ENCODE peak calls at places on chromosomes 13 and 19, in six cellular contexts. One of them, this sample, is unnamed. For H3K4me1 and H3K36me3, the result is how much of the 10 kb centered on the place peaks cover.

GRCh38 chr19:45159971-45160324 is 834 bp downstream of the NKPD1 start:
- DNase-seq in sigmoid colon: no peak
- DNase-seq in thoracic aorta: no peak
- DNase-seq in breast epithelium: no peak
- DNase-seq in esophagus squamous epithelium: no peak
- DNase-seq in GM23338: no peak
- DNase-seq in this sample: no peak

GRCh38 chr19:22422220-22422619 is at the start of gene ZNF98:
- DNase-seq in sigmoid colon: peak
- DNase-seq in thoracic aorta: no peak
- DNase-seq in breast epithelium: peak
- DNase-seq in GM23338: no peak
- DNase-seq in esophagus squamous epithelium: no peak
- DNase-seq in this sample: peak

GRCh38 chr13:29858667-29859066 is 8.2 kb upstream of the UBL3 start:
- DNase-seq in sigmoid colon: no peak
- DNase-seq in breast epithelium: no peak
- DNase-seq in esophagus squamous epithelium: no peak
- DNase-seq in GM23338: no peak
- DNase-seq in thoracic aorta: no peak
- DNase-seq in this sample: no peak

GRCh38 chr13:89066868-89067466 is 1395.8 kb downstream of the SLITRK5 start:
- DNase-seq in GM23338: peak
- DNase-seq in esophagus squamous epithelium: no peak
- DNase-seq in sigmoid colon: no peak
- DNase-seq in thoracic aorta: no peak
- DNase-seq in breast epithelium: no peak
- DNase-seq in this sample: peak

GRCh38 chr13:42906257-42906656 is 85.8 kb downstream of the EPSTI1 start:
- DNase-seq in breast epithelium: no peak
- DNase-seq in thoracic aorta: no peak
- DNase-seq in esophagus squamous epithelium: no peak
- DNase-seq in sigmoid colon: no peak
- DNase-seq in GM23338: no peak
- DNase-seq in this sample: no peak

GRCh38 chr13:112903071-112903577 is 65.9 kb upstream of the MCF2L start:
- DNase-seq in GM23338: no peak
- DNase-seq in sigmoid colon: peak
- DNase-seq in breast epithelium: no peak
- DNase-seq in thoracic aorta: no peak
- DNase-seq in esophagus squamous epithelium: no peak
- DNase-seq in this sample: no peak

GRCh38 chr19:49335071-49335783 is at the start of gene CD37:
- DNase-seq in breast epithelium: peak
- DNase-seq in sigmoid colon: no peak
- DNase-seq in thoracic aorta: no peak
- DNase-seq in esophagus squamous epithelium: no peak
- DNase-seq in GM23338: no peak
- DNase-seq in this sample: no peak

GRCh38 chr19:16376241-16376640 is 51.6 kb downstream of the KLF2 start:
- DNase-seq in sigmoid colon: no peak
- DNase-seq in breast epithelium: no peak
- DNase-seq in thoracic aorta: no peak
- DNase-seq in esophagus squamous epithelium: no peak
- DNase-seq in GM23338: no peak
- DNase-seq in this sample: no peak

GRCh38 chr19:14369399-14370168 is 11.7 kb upstream of the ADGRE5 start:
- DNase-seq in thoracic aorta: no peak
- DNase-seq in GM23338: no peak
- DNase-seq in breast epithelium: peak
- DNase-seq in esophagus squamous epithelium: no peak
- DNase-seq in sigmoid colon: no peak
- DNase-seq in this sample: peak

GRCh38 chr19:34475026-34475974 is 6.3 kb upstream of the WTIP start:
- DNase-seq in breast epithelium: no peak
- DNase-seq in sigmoid colon: no peak
- DNase-seq in thoracic aorta: no peak
- DNase-seq in GM23338: no peak
- DNase-seq in esophagus squamous epithelium: no peak
- DNase-seq in this sample: no peak

GRCh38 chr19:280541-281007 is 10.6 kb downstream of the PLPP2 start:
- DNase-seq in esophagus squamous epithelium: no peak
- DNase-seq in GM23338: peak
- DNase-seq in sigmoid colon: no peak
- DNase-seq in thoracic aorta: no peak
- DNase-seq in breast epithelium: no peak
- DNase-seq in this sample: no peak

GRCh38 chr13:98476106-98476505 is 100.8 kb downstream of the STK24 start:
- DNase-seq in esophagus squamous epithelium: no peak
- DNase-seq in sigmoid colon: no peak
- DNase-seq in breast epithelium: no peak
- DNase-seq in thoracic aorta: no peak
- DNase-seq in GM23338: peak
- DNase-seq in this sample: peak

GRCh38 chr19:2231621-2232221 is 4.4 kb downstream of the PLEKHJ1 start:
- DNase-seq in breast epithelium: no peak
- DNase-seq in esophagus squamous epithelium: no peak
- DNase-seq in sigmoid colon: no peak
- DNase-seq in thoracic aorta: no peak
- DNase-seq in GM23338: no peak
- DNase-seq in this sample: no peak

GRCh38 chr13:108728370-108728769 is 99.0 kb downstream of the MYO16 start:
- DNase-seq in sigmoid colon: no peak
- DNase-seq in esophagus squamous epithelium: no peak
- DNase-seq in thoracic aorta: no peak
- DNase-seq in GM23338: peak
- DNase-seq in breast epithelium: no peak
- DNase-seq in this sample: no peak

GRCh38 chr19:56839665-56840451 is 668 bp downstream of the PEG3 start:
- DNase-seq in thoracic aorta: peak
- DNase-seq in esophagus squamous epithelium: peak
- DNase-seq in GM23338: no peak
- DNase-seq in sigmoid colon: peak
- DNase-seq in breast epithelium: peak
- DNase-seq in this sample: peak

GRCh38 chr13:24905242-24905641 is 141.3 kb downstream of the RNF17 start:
- DNase-seq in thoracic aorta: no peak
- DNase-seq in breast epithelium: no peak
- DNase-seq in GM23338: no peak
- DNase-seq in esophagus squamous epithelium: no peak
- DNase-seq in sigmoid colon: no peak
- DNase-seq in this sample: peak

GRCh38 chr13:24906268-24906667 is 142.3 kb downstream of the RNF17 start:
- DNase-seq in esophagus squamous epithelium: no peak
- DNase-seq in breast epithelium: no peak
- DNase-seq in sigmoid colon: no peak
- DNase-seq in GM23338: no peak
- DNase-seq in thoracic aorta: no peak
- DNase-seq in this sample: no peak

GRCh38 chr13:24910502-24911134 is 146.6 kb downstream of the RNF17 start:
- DNase-seq in GM23338: no peak
- DNase-seq in breast epithelium: no peak
- DNase-seq in sigmoid colon: no peak
- DNase-seq in esophagus squamous epithelium: no peak
- DNase-seq in thoracic aorta: no peak
- DNase-seq in this sample: no peak

GRCh38 chr13:24916464-24916863 is 152.5 kb downstream of the RNF17 start:
- DNase-seq in sigmoid colon: no peak
- DNase-seq in thoracic aorta: no peak
- DNase-seq in GM23338: no peak
- DNase-seq in breast epithelium: no peak
- DNase-seq in esophagus squamous epithelium: no peak
- DNase-seq in this sample: no peak

GRCh38 chr13:24911135-24911524 is 147.2 kb downstream of the RNF17 start:
- DNase-seq in GM23338: no peak
- DNase-seq in sigmoid colon: no peak
- DNase-seq in breast epithelium: no peak
- DNase-seq in esophagus squamous epithelium: no peak
- DNase-seq in thoracic aorta: no peak
- DNase-seq in this sample: peak
- H3K4me1 ChIP-seq in GM23338: under half
- H3K4me1 ChIP-seq in sigmoid colon: under half
- H3K4me1 ChIP-seq in breast epithelium: under half
- H3K4me1 ChIP-seq in esophagus squamous epithelium: under half
- H3K4me1 ChIP-seq in thoracic aorta: under half
- H3K4me1 ChIP-seq in this sample: under half

GRCh38 chr19:41303941-41304340 is 6.0 kb upstream of the CCDC97 start:
- DNase-seq in thoracic aorta: no peak
- DNase-seq in sigmoid colon: peak
- DNase-seq in esophagus squamous epithelium: no peak
- DNase-seq in GM23338: no peak
- DNase-seq in breast epithelium: no peak
- DNase-seq in this sample: no peak

GRCh38 chr19:41305923-41306322 is 4.0 kb upstream of the CCDC97 start:
- DNase-seq in thoracic aorta: no peak
- DNase-seq in sigmoid colon: no peak
- DNase-seq in esophagus squamous epithelium: no peak
- DNase-seq in breast epithelium: no peak
- DNase-seq in GM23338: no peak
- DNase-seq in this sample: no peak

GRCh38 chr19:41306394-41306793 is 3.6 kb upstream of the CCDC97 start:
- DNase-seq in breast epithelium: no peak
- DNase-seq in thoracic aorta: no peak
- DNase-seq in sigmoid colon: no peak
- DNase-seq in GM23338: no peak
- DNase-seq in esophagus squamous epithelium: no peak
- DNase-seq in this sample: no peak

GRCh38 chr19:41302624-41303351 is 7.2 kb upstream of the CCDC97 start:
- DNase-seq in breast epithelium: no peak
- DNase-seq in GM23338: no peak
- DNase-seq in esophagus squamous epithelium: no peak
- DNase-seq in thoracic aorta: no peak
- DNase-seq in sigmoid colon: peak
- DNase-seq in this sample: no peak

DNA sequence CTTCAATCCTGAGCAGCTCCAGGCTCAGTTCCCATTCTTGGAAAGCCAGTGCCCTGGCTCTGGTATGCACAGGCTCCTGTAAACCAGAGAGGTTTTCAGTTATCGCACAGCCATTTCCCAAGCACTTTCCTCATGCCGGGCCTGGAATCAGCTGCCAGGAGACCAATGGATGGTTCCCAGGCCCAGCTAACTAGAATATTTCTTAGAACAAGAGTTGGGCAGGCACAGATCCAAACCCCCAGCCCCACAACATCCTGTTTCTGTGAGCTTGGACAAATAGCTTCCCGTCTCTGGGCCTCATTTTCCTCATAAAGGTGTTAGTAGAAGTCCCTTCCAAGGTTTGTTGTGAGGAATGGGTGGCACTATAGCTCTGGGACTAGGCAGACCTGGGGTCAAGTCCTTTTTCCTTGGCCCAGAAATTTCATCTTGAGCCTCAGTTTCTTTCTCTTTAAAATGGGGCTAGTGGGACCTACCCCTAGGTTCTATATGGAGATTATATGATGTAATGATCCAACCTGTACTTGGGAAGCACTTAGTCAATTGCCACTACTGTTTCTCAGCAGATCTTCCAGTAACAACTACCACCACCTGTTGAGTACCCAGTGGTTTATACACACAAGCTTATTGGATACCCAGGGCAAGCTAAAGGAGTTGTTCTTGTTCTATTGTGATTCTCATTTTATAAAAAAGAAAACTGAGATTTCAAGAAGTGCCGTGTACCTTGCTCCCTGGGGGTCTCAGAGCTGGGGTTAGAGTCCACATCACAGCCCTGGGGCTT is 5.1 kb upstream of the CCDC97 start:
- DNase-seq in thoracic aorta: no peak
- DNase-seq in esophagus squamous epithelium: no peak
- DNase-seq in GM23338: no peak
- DNase-seq in breast epithelium: no peak
- DNase-seq in sigmoid colon: peak
- DNase-seq in this sample: no peak
- H3K36me3 ChIP-seq in thoracic aorta: half or more
- H3K36me3 ChIP-seq in esophagus squamous epithelium: under half
- H3K36me3 ChIP-seq in GM23338: half or more
- H3K36me3 ChIP-seq in breast epithelium: under half
- H3K36me3 ChIP-seq in sigmoid colon: half or more
- H3K36me3 ChIP-seq in this sample: half or more

GRCh38 chr19:52689804-52690394 is 44.9 kb downstream of the ZNF611 start:
- DNase-seq in GM23338: peak
- DNase-seq in sigmoid colon: peak
- DNase-seq in breast epithelium: peak
- DNase-seq in esophagus squamous epithelium: no peak
- DNase-seq in thoracic aorta: peak
- DNase-seq in this sample: peak

GRCh38 chr19:52691215-52691610 is 43.6 kb downstream of the ZNF611 start:
- DNase-seq in thoracic aorta: no peak
- DNase-seq in GM23338: peak
- DNase-seq in sigmoid colon: no peak
- DNase-seq in breast epithelium: no peak
- DNase-seq in esophagus squamous epithelium: no peak
- DNase-seq in this sample: no peak

GRCh38 chr19:52691737-52692136 is 43.1 kb downstream of the ZNF611 start:
- DNase-seq in GM23338: no peak
- DNase-seq in sigmoid colon: no peak
- DNase-seq in esophagus squamous epithelium: no peak
- DNase-seq in breast epithelium: no peak
- DNase-seq in thoracic aorta: no peak
- DNase-seq in this sample: no peak

GRCh38 chr19:52692431-52693008 is 42.3 kb downstream of the ZNF611 start:
- DNase-seq in breast epithelium: no peak
- DNase-seq in thoracic aorta: no peak
- DNase-seq in sigmoid colon: no peak
- DNase-seq in esophagus squamous epithelium: no peak
- DNase-seq in GM23338: no peak
- DNase-seq in this sample: no peak

DNA sequence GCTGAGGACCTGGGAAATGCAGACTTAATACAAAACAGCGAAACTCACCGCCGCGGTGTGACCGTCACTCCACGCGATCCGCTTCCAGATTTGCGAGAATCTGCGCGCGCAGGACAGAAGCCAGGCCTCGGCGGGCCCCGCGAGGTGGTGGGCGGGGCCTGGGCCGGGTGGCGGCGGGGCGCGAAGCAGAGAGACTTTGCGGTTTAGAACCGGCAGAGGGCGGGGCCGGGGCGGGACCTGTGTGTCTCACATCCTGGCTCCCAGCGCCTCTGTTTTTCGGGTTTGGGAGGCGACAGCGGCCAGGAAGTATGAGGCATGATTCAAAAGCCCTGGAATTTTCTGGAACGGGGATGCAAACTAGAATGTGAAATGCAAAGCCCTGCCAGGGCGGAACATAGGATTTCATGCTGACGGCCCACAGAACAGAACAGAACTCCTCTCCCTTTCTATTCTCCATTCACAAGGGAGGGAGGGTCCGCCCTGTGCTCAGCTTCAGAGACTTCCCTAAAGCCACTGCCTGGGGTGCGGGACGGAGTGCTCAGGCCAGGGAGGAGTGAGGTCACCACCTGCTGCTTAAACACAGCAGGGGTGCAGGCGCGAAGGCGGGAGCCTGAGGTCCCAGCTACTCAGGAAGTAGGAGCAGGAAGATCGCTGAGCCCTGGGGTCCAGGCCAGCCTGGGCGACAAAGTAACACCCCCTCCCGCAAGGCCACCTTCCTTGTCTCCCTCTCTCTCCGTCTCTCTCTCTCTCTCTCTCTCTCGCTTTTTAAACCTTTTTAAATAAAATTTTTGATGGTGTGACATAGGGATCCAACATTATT is 44.2 kb downstream of the ZNF611 start:
- DNase-seq in GM23338: peak
- DNase-seq in sigmoid colon: peak
- DNase-seq in thoracic aorta: peak
- DNase-seq in breast epithelium: peak
- DNase-seq in esophagus squamous epithelium: peak
- DNase-seq in this sample: peak
- TF ChIP-seq CTCF in GM23338: peak
- TF ChIP-seq CTCF in sigmoid colon: peak
- TF ChIP-seq CTCF in thoracic aorta: peak
- TF ChIP-seq CTCF in breast epithelium: peak
- TF ChIP-seq CTCF in esophagus squamous epithelium: peak
- TF ChIP-seq CTCF in this sample: peak

GRCh38 chr13:48532146-48532472 is 771 bp downstream of the RCBTB2 start:
- DNase-seq in sigmoid colon: no peak
- DNase-seq in breast epithelium: no peak
- DNase-seq in GM23338: no peak
- DNase-seq in esophagus squamous epithelium: no peak
- DNase-seq in thoracic aorta: no peak
- DNase-seq in this sample: peak
- H3K4me1 ChIP-seq in sigmoid colon: under half
- H3K4me1 ChIP-seq in breast epithelium: under half
- H3K4me1 ChIP-seq in GM23338: under half
- H3K4me1 ChIP-seq in esophagus squamous epithelium: under half
- H3K4me1 ChIP-seq in thoracic aorta: under half
- H3K4me1 ChIP-seq in this sample: under half

This sample was measured in cardiac muscle cell.